ENCODE peak calls at places on chromosomes 4 and X, in four cellular contexts. G is tibial nerve, I is sigmoid colon, J is ovary. U is an unnamed sample.

GRCh38 chr4:19368800-19369199 is 882.9 kb upstream of the SLIT2 start:
- DNase-seq in G (no peak), I (no peak), J (no peak), U (no peak)

GRCh38 chrX:69389221-69389620 is 114.9 kb upstream of the NALF2 start:
- DNase-seq in G (no peak), I (no peak), J (no peak), U (no peak)

GRCh38 chrX:17413228-17413627 is 38.2 kb downstream of the NHS start:
- DNase-seq in G (no peak), I (no peak), J (no peak), U (no peak)

GRCh38 chrX:68504237-68504636 is 5.4 kb downstream of the YIPF6 start:
- DNase-seq in G (no peak), I (no peak), J (no peak), U (no peak)

GRCh38 chr4:108058685-108059440 is 69.2 kb downstream of the HADH start:
- DNase-seq in G (no peak), I (no peak), J (no peak), U (no peak)

GRCh38 chr4:139025841-139026240 is 10.3 kb downstream of the NOCT start:
- DNase-seq in G (no peak), I (no peak), J (no peak), U (no peak)

GRCh38 chr4:98352403-98352802 is 91.2 kb downstream of the RAP1GDS1 start:
- DNase-seq in G (no peak), I (no peak), J (no peak), U (no peak)

GRCh38 chr4:153541426-153542096 is 75.4 kb downstream of the TMEM131L start:
- DNase-seq in G (no peak), I (no peak), J (no peak), U (no peak)

GRCh38 chr4:1490906-1491629 is 84.8 kb upstream of the NKX1-1 start:
- DNase-seq in G (no peak), I (no peak), J (no peak), U (no peak)

GRCh38 chrX:44474410-44474809 is 68.2 kb downstream of the FUNDC1 start:
- DNase-seq in G (no peak), I (no peak), J (no peak), U (no peak)

GRCh38 chrX:100593142-100593541 is 8.4 kb downstream of the TNMD start:
- DNase-seq in G (no peak), I (no peak), J (no peak), U (no peak)

GRCh38 chr4:94970650-94971049 is 212.9 kb downstream of the BMPR1B start:
- DNase-seq in G (no peak), I (no peak), J (no peak), U (no peak)

GRCh38 chr4:125891597-125892258 is 577.0 kb downstream of the FAT4 start:
- DNase-seq in G (no peak), I (no peak), J (no peak), U (no peak)

GRCh38 chr4:93751410-93751809 is 77.1 kb upstream of the ATOH1 start:
- DNase-seq in G (no peak), I (no peak), J (no peak), U (no peak)

GRCh38 chr4:93748943-93749342 is 79.6 kb upstream of the ATOH1 start:
- DNase-seq in G (no peak), I (no peak), J (no peak), U (no peak)

GRCh38 chr4:93748380-93748779 is 80.2 kb upstream of the ATOH1 start:
- DNase-seq in G (no peak), I (no peak), J (no peak), U (no peak)

GRCh38 chr4:93747220-93747619 is 81.3 kb upstream of the ATOH1 start:
- DNase-seq in G (no peak), I (no peak), J (no peak), U (no peak)

DNA sequence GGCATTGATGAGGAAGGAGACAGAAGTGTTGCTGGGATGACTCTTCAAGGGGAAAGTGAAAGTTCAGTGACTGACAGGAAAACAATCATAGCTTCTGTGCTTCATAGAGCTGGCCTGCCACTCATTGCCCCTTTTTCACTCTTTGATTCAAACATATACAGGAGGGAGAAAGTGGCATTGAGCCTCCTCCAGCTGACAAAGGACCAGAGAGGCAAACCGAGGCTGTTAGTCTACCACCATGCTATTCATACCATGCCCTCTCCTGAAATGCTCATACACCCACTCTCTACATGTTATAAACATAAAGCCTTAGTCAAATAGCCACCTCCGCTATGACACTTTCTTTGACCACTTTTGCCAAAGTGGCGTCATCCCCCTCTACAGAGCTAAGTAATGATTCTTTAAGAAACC is 79.2 kb upstream of the ATOH1 start:
- DNase-seq in G (no peak), I (no peak), J (no peak), U (no peak)
- TF ChIP-seq EP300 in G (no peak), I (no peak), J (no peak), U (no peak)

GRCh38 chr4:184115399-184115798 is 102.3 kb downstream of the ENPP6 start:
- DNase-seq in G (no peak), I (no peak), J (no peak), U (no peak)
- H3K27me3 ChIP-seq in G (no peaks in the 10 kb centered on the region), I (no peaks in the 10 kb centered on the region), J (no peaks in the 10 kb centered on the region), U (no peaks in the 10 kb centered on the region)

DNA sequence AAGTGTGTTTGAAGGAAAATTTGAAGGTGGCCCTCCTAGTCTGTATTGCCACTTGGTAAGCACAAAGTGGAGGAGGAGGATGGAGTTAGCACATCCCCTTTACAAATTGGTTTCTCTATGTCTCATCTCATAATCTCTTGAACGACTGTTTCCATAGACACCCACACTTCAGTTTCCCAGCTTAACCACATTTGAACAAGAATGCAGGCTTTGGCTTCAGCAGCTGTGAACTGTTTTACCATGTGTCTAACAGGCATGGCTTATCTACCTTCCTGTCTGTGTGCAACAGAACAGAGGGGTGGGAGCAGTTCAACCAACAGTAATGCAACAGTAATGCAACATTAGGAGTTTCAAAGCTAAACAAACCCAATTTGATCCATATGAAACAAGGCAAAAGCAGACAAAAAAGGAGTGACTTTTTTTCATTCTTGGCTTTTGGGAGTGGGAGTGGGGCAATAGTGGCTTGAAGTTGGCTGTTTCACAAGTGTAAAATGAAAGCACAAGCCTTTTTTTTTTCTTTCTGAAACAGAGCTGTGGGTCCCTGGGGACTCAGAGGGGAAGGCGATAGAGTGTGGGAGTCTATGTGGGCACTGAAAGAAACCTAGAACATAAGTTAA is 108.0 kb downstream of the ITM2A start:
- DNase-seq in G (no peak), I (no peak), J (no peak), U (no peak)
- TF ChIP-seq EP300 in G (no peak), I (no peak), J (no peak), U (no peak)

DNA sequence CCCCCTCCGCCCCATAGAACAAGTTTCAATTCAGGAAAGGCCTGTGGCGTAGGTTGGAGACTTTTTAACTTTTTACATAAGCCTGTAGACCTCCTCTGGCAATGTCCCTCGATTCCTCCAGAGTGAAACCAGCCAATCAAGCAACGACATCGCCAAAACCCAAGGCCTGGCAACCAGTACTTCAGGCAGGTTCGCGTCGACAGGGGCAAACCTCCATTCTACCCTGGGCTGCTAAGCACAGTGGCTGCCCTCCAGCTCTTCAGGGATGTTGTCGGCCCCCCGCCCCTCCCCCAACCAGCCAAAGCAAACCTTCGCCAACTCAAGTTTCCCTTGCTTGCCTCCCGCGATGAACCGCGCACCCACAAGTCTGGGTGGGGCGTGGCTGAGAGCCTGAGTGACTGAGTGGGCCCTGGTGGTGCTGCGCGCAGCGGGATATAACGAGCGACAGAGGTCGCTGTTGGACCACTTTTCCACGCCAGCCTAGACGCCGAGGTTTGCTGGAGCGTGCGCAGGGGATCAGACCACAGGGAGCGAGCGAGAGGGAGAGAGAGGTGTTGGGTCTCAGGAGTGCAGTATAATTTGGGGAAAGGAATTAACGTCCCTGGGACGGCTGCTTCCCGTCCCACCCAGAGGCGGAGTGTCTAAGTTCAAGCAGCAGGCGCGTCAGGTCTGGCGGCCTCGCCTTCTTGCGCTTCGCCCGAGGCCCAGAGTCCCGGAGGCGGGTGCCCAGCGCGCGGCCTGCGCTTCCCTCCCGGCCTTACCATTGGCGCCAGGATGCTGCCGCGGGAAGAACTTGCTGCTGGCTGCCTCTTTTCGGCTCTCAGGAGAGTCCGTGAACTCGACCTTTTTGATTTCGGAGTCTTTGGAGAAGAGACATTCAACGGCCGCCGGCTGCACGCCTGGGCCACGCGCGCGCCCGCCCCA is 9.0 kb upstream of the PITX2 start:
- DNase-seq in G (no peak), I (peak; percentile 76), J (no peak), U (peak; percentile 70)
- H3K27me3 ChIP-seq in G (peaks cover 17% of the 10 kb centered on the region), I (peaks cover 69% of the 10 kb centered on the region), J (no peaks in the 10 kb centered on the region), U (peaks cover 100% of the 10 kb centered on the region)

GRCh38 chrX:149938427-149939270 is at the start of gene EOLA2:
- DNase-seq in G (peak; percentile 92), I (peak; percentile 98), J (peak; percentile 96), U (peak; percentile 94)
- TF ChIP-seq EP300 in G (peak; percentile 90), I (peak; percentile 93), J (peak; percentile 90), U (peak; percentile 89)

GRCh38 chr4:82791179-82791578 is 7.4 kb downstream of the SCD5 start:
- DNase-seq in G (no peak), I (no peak), J (no peak), U (no peak)

GRCh38 chr4:82790060-82790660 is 8.4 kb downstream of the SCD5 start:
- DNase-seq in G (no peak), I (no peak), J (no peak), U (no peak)

GRCh38 chr4:82787342-82787741 is 11.3 kb downstream of the SCD5 start:
- DNase-seq in G (no peak), I (no peak), J (no peak), U (no peak)

GRCh38 chr4:82786794-82787193 is 11.8 kb downstream of the SCD5 start:
- DNase-seq in G (no peak), I (no peak), J (no peak), U (no peak)

DNA sequence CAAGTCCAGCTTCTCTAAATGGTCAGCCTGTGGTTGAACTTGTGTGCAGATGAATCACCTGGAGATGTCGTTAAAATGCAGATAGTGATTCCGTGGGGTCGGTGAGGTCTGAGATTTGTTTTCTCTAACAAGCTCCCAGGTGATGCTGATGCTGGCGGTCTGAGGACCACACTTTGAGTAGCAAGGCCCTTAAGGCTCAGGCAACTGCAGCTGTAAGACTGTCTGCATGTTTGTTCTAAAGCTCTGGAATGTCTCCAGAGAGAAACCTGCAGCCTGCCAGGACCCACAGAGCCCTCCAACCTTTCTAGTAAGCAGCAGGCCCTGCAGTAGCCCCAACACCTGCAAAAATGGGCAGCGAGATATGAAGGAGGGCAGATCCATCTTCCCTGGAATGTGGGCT is 9.2 kb downstream of the SCD5 start:
- DNase-seq in G (no peak), I (no peak), J (no peak), U (no peak)
- H3K27me3 ChIP-seq in G (no peaks in the 10 kb centered on the region), I (no peaks in the 10 kb centered on the region), J (no peaks in the 10 kb centered on the region), U (no peaks in the 10 kb centered on the region)

GRCh38 chr4:152479428-152480026 is 56.4 kb downstream of the FBXW7 start:
- DNase-seq in G (no peak), I (no peak), J (no peak), U (no peak)
- TF ChIP-seq EP300 in G (no peak), I (no peak), J (no peak), U (no peak)

GRCh38 chrX:11666180-11666579 is 460 bp upstream of the ARHGAP6 start:
- DNase-seq in G (no peak), I (peak; percentile 66), J (peak; percentile 25), U (no peak)

GRCh38 chrX:11665144-11666040 is at the start of gene ARHGAP6:
- DNase-seq in G (peak; percentile 13), I (peak; percentile 92), J (peak; percentile 62), U (peak; percentile 26)

GRCh38 chrX:11664211-11664888 is 1.4 kb downstream of the ARHGAP6 start:
- DNase-seq in G (no peak), I (peak; percentile 69), J (peak; percentile 37), U (no peak)

GRCh38 chrX:11670316-11670715 is 4.6 kb upstream of the ARHGAP6 start:
- DNase-seq in G (no peak), I (no peak), J (no peak), U (no peak)

GRCh38 chrX:11667286-11667685 is 1.6 kb upstream of the ARHGAP6 start:
- DNase-seq in G (no peak), I (no peak), J (no peak), U (no peak)
- H3K27me3 ChIP-seq in G (no peaks in the 10 kb centered on the region), I (no peaks in the 10 kb centered on the region), J (no peaks in the 10 kb centered on the region), U (peaks cover 12% of the 10 kb centered on the region)